ENCODE peak calls at places on chromosomes 13 and 19, in five cellular contexts. One of them, this sample, is unnamed.
A peak's percentile ranks its signal among the peaks of the same experiment; 100 is the strongest.

GRCh38 chr13:45441633-45442032 is 23.1 kb upstream of the COG3 start:
- DNase-seq in esophagus muscularis mucosa: no peak
- DNase-seq in testis: no peak
- DNase-seq in right atrium auricular region: no peak
- DNase-seq in neural progenitor cell: no peak
- DNase-seq in this sample: no peak

GRCh38 chr13:114077938-114078335 is 54.5 kb downstream of the RASA3 start:
- DNase-seq in esophagus muscularis mucosa: no peak
- DNase-seq in testis: no peak
- DNase-seq in right atrium auricular region: no peak
- DNase-seq in neural progenitor cell: peak; percentile 85
- DNase-seq in this sample: no peak

GRCh38 chr19:34336781-34337271 is 28.2 kb upstream of the GPI start:
- DNase-seq in esophagus muscularis mucosa: no peak
- DNase-seq in testis: peak; percentile 31
- DNase-seq in right atrium auricular region: no peak
- DNase-seq in neural progenitor cell: peak; percentile 56
- DNase-seq in this sample: peak; percentile 36

GRCh38 chr19:39916236-39916635 is 18.2 kb downstream of the FCGBP start:
- DNase-seq in esophagus muscularis mucosa: no peak
- DNase-seq in testis: no peak
- DNase-seq in right atrium auricular region: peak; percentile 43
- DNase-seq in neural progenitor cell: no peak
- DNase-seq in this sample: no peak

GRCh38 chr19:10352764-10353671 is 13.6 kb upstream of the ICAM3 start:
- DNase-seq in esophagus muscularis mucosa: no peak
- DNase-seq in testis: peak; percentile 79
- DNase-seq in right atrium auricular region: peak; percentile 66
- DNase-seq in neural progenitor cell: peak; percentile 95
- DNase-seq in this sample: no peak

GRCh38 chr19:29681422-29682235 is 16.4 kb downstream of the PLEKHF1 start:
- DNase-seq in esophagus muscularis mucosa: no peak
- DNase-seq in testis: no peak
- DNase-seq in right atrium auricular region: no peak
- DNase-seq in neural progenitor cell: no peak
- DNase-seq in this sample: no peak

GRCh38 chr19:30253581-30253996 is 118.6 kb upstream of the ZNF536 start:
- DNase-seq in esophagus muscularis mucosa: no peak
- DNase-seq in testis: peak; percentile 23
- DNase-seq in right atrium auricular region: no peak
- DNase-seq in neural progenitor cell: peak; percentile 42
- DNase-seq in this sample: no peak

GRCh38 chr13:77386880-77387606 is 60.1 kb upstream of the MYCBP2 start:
- DNase-seq in esophagus muscularis mucosa: no peak
- DNase-seq in testis: no peak
- DNase-seq in right atrium auricular region: no peak
- DNase-seq in neural progenitor cell: no peak
- DNase-seq in this sample: no peak

GRCh38 chr19:15595069-15595468 is 19.9 kb upstream of the CYP4F8 start:
- DNase-seq in esophagus muscularis mucosa: no peak
- DNase-seq in testis: no peak
- DNase-seq in right atrium auricular region: no peak
- DNase-seq in neural progenitor cell: no peak
- DNase-seq in this sample: no peak

GRCh38 chr19:15587663-15588062 is 27.4 kb upstream of the CYP4F8 start:
- DNase-seq in esophagus muscularis mucosa: no peak
- DNase-seq in testis: no peak
- DNase-seq in right atrium auricular region: peak; percentile 52
- DNase-seq in neural progenitor cell: no peak
- DNase-seq in this sample: no peak

GRCh38 chr19:15589760-15590451 is 25.1 kb upstream of the CYP4F8 start:
- DNase-seq in esophagus muscularis mucosa: no peak
- DNase-seq in testis: no peak
- DNase-seq in right atrium auricular region: no peak
- DNase-seq in neural progenitor cell: no peak
- DNase-seq in this sample: no peak

GRCh38 chr19:15591796-15592195 is 23.2 kb upstream of the CYP4F8 start:
- DNase-seq in esophagus muscularis mucosa: no peak
- DNase-seq in testis: no peak
- DNase-seq in right atrium auricular region: no peak
- DNase-seq in neural progenitor cell: no peak
- DNase-seq in this sample: no peak
- H3K9me3 ChIP-seq in esophagus muscularis mucosa: peaks cover 9% of the 10 kb centered on the region
- H3K9me3 ChIP-seq in testis: no peaks in the 10 kb centered on the region
- H3K9me3 ChIP-seq in right atrium auricular region: no peaks in the 10 kb centered on the region
- H3K9me3 ChIP-seq in neural progenitor cell: peaks cover 6% of the 10 kb centered on the region
- H3K9me3 ChIP-seq in this sample: no peaks in the 10 kb centered on the region

GRCh38 chr13:100721885-100722512 is 47.4 kb upstream of the TMTC4 start:
- DNase-seq in esophagus muscularis mucosa: no peak
- DNase-seq in testis: peak; percentile 79
- DNase-seq in right atrium auricular region: no peak
- DNase-seq in neural progenitor cell: peak; percentile 66
- DNase-seq in this sample: peak; percentile 30
- H3K9me3 ChIP-seq in esophagus muscularis mucosa: no peaks in the 10 kb centered on the region
- H3K9me3 ChIP-seq in testis: no peaks in the 10 kb centered on the region
- H3K9me3 ChIP-seq in right atrium auricular region: no peaks in the 10 kb centered on the region
- H3K9me3 ChIP-seq in neural progenitor cell: no peaks in the 10 kb centered on the region
- H3K9me3 ChIP-seq in this sample: peaks cover 2% of the 10 kb centered on the region

DNA sequence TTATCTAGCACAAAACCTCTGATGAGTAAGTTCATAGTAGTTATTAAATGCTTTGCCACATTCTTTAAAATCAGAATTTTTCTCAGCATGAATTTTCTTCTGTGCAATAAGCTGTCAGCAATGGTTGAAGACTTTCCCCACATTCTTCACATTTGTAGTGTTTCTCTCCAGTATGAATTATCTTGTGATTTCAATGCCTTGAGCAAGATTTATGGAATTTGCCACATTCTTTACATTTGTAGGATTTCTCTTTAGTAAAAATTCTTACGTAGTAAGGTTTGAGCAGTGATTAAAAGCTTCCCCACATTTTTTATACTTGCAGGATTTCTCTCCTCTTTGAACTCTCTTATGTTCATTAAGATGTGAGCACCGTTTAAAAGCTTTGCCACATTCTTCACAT is 33.6 kb downstream of the ZNF682 start:
- DNase-seq in esophagus muscularis mucosa: no peak
- DNase-seq in testis: no peak
- DNase-seq in right atrium auricular region: no peak
- DNase-seq in neural progenitor cell: no peak
- DNase-seq in this sample: no peak
- H3K9me3 ChIP-seq in esophagus muscularis mucosa: peaks cover 19% of the 10 kb centered on the region
- H3K9me3 ChIP-seq in testis: no peaks in the 10 kb centered on the region
- H3K9me3 ChIP-seq in right atrium auricular region: peaks cover 31% of the 10 kb centered on the region
- H3K9me3 ChIP-seq in neural progenitor cell: peaks cover 50% of the 10 kb centered on the region
- H3K9me3 ChIP-seq in this sample: peaks cover 12% of the 10 kb centered on the region

GRCh38 chr19:22622020-22622419 is 12.1 kb upstream of the ZNF492 start:
- DNase-seq in esophagus muscularis mucosa: no peak
- DNase-seq in testis: peak; percentile 12
- DNase-seq in right atrium auricular region: no peak
- DNase-seq in neural progenitor cell: no peak
- DNase-seq in this sample: no peak
- H3K9me3 ChIP-seq in esophagus muscularis mucosa: peaks cover 4% of the 10 kb centered on the region
- H3K9me3 ChIP-seq in testis: no peaks in the 10 kb centered on the region
- H3K9me3 ChIP-seq in right atrium auricular region: no peaks in the 10 kb centered on the region
- H3K9me3 ChIP-seq in neural progenitor cell: peaks cover 3% of the 10 kb centered on the region
- H3K9me3 ChIP-seq in this sample: no peaks in the 10 kb centered on the region

GRCh38 chr13:111411186-111411858 is 90.9 kb downstream of the TEX29 start:
- DNase-seq in esophagus muscularis mucosa: no peak
- DNase-seq in testis: no peak
- DNase-seq in right atrium auricular region: no peak
- DNase-seq in neural progenitor cell: peak; percentile 6
- DNase-seq in this sample: no peak
- H3K9me3 ChIP-seq in esophagus muscularis mucosa: no peaks in the 10 kb centered on the region
- H3K9me3 ChIP-seq in testis: no peaks in the 10 kb centered on the region
- H3K9me3 ChIP-seq in right atrium auricular region: no peaks in the 10 kb centered on the region
- H3K9me3 ChIP-seq in neural progenitor cell: no peaks in the 10 kb centered on the region
- H3K9me3 ChIP-seq in this sample: no peaks in the 10 kb centered on the region

DNA sequence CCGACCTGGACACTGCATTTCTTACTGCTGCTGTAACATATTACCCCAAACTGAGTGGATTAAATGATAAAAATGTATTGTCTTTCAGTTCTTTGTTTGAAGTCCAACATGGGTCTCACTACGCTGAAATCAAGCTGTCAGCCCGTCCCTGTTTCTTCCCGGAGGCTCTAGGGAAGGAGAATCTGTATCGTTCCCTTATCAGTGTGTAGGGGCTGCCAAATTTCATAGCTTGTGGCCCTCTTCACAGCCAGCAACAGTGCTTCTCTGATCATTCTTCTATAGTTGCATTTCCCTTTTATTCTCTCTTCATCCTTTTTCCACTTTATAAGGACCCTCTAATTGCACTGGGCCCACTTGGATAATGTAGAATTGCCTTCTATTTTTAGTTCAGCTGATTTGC is 10.1 kb downstream of the ZNF234 start:
- DNase-seq in esophagus muscularis mucosa: no peak
- DNase-seq in testis: no peak
- DNase-seq in right atrium auricular region: no peak
- DNase-seq in neural progenitor cell: no peak
- DNase-seq in this sample: no peak
- H3K9me3 ChIP-seq in esophagus muscularis mucosa: peaks cover 55% of the 10 kb centered on the region
- H3K9me3 ChIP-seq in testis: no peaks in the 10 kb centered on the region
- H3K9me3 ChIP-seq in right atrium auricular region: peaks cover 37% of the 10 kb centered on the region
- H3K9me3 ChIP-seq in neural progenitor cell: no peaks in the 10 kb centered on the region
- H3K9me3 ChIP-seq in this sample: peaks cover 11% of the 10 kb centered on the region

DNA sequence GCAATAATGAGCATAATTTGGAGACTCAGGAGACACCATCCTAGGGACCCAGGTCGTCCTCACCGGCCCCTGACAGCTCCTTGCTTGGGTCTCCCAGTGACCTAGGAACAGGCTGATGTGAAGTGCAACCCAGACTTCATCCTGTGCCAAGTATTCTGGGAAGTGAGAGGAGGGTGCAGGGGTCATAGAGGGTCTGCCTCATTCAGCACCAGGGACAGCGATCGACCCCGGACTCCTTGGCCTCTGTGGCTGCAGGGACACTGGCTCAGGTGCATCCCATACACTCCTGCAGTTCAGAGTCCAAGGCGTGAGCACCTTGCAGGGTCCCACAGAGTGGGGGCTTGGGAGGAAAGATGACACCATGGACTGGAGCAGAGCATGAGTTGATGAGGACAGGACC is 10.0 kb upstream of the OR10H2 start:
- DNase-seq in esophagus muscularis mucosa: peak; percentile 55
- DNase-seq in testis: no peak
- DNase-seq in right atrium auricular region: no peak
- DNase-seq in neural progenitor cell: no peak
- DNase-seq in this sample: no peak
- H3K9me3 ChIP-seq in esophagus muscularis mucosa: no peaks in the 10 kb centered on the region
- H3K9me3 ChIP-seq in testis: no peaks in the 10 kb centered on the region
- H3K9me3 ChIP-seq in right atrium auricular region: no peaks in the 10 kb centered on the region
- H3K9me3 ChIP-seq in neural progenitor cell: peaks cover 14% of the 10 kb centered on the region
- H3K9me3 ChIP-seq in this sample: no peaks in the 10 kb centered on the region

GRCh38 chr19:58107778-58108545 is 9.9 kb upstream of the ZSCAN18 start:
- DNase-seq in esophagus muscularis mucosa: no peak
- DNase-seq in testis: no peak
- DNase-seq in right atrium auricular region: no peak
- DNase-seq in neural progenitor cell: no peak
- DNase-seq in this sample: no peak
- H3K9me3 ChIP-seq in esophagus muscularis mucosa: peaks cover 97% of the 10 kb centered on the region
- H3K9me3 ChIP-seq in testis: no peaks in the 10 kb centered on the region
- H3K9me3 ChIP-seq in right atrium auricular region: peaks cover 92% of the 10 kb centered on the region
- H3K9me3 ChIP-seq in neural progenitor cell: peaks cover 24% of the 10 kb centered on the region
- H3K9me3 ChIP-seq in this sample: peaks cover 25% of the 10 kb centered on the region